ENCODE peak calls at places on chromosomes 5 and 9, in seven cellular contexts. B, G, I, Q, P, O and D are unnamed samples.

GRCh38 chr9:98607787-98608186 is 100.9 kb downstream of the GABBR2 start:
- DNase-seq in B (no peak), G (peak), I (no peak), Q (no peak), P (no peak), O (no peak), D (no peak)

GRCh38 chr5:39187873-39188731 is 31.3 kb downstream of the FYB1 start:
- DNase-seq in B (no peak), G (no peak), I (no peak), Q (no peak), P (no peak), O (no peak), D (no peak)

GRCh38 chr5:17436345-17436744 is 61.7 kb upstream of the TAF11L2 start:
- DNase-seq in B (no peak), G (peak), I (no peak), Q (no peak), P (no peak), O (no peak), D (no peak)

GRCh38 chr5:94243612-94244011 is 374.8 kb downstream of the KIAA0825 start:
- DNase-seq in B (no peak), G (peak), I (no peak), Q (no peak), P (peak), O (no peak), D (no peak)

GRCh38 chr5:73120222-73121108 is at the start of gene TMEM171:
- DNase-seq in B (no peak), G (peak), I (peak), Q (peak), P (no peak), O (peak), D (peak)

GRCh38 chr5:177421046-177421798 is 5.3 kb upstream of the GRK6 start:
- DNase-seq in B (no peak), G (no peak), I (no peak), Q (no peak), P (no peak), O (no peak), D (no peak)

GRCh38 chr9:110329676-110330235 is 7.9 kb downstream of the TXNDC8 start:
- DNase-seq in B (no peak), G (no peak), I (no peak), Q (no peak), P (no peak), O (no peak), D (no peak)

GRCh38 chr5:14004598-14005394 is 60.3 kb upstream of the DNAH5 start:
- DNase-seq in B (no peak), G (no peak), I (no peak), Q (no peak), P (no peak), O (no peak), D (no peak)

GRCh38 chr9:100602302-100602930 is 24.5 kb downstream of the CAVIN4 start:
- DNase-seq in B (peak), G (peak), I (peak), Q (peak), P (no peak), O (peak), D (no peak)

GRCh38 chr5:84343171-84343570 is 41.5 kb downstream of the EDIL3 start:
- DNase-seq in B (no peak), G (no peak), I (no peak), Q (no peak), P (no peak), O (no peak), D (no peak)

GRCh38 chr5:138032572-138033274 is at the start of gene FAM13B:
- DNase-seq in B (no peak), G (peak), I (peak), Q (peak), P (no peak), O (peak), D (peak)

GRCh38 chr9:135093111-135093510 is 5.6 kb downstream of the OLFM1 start:
- DNase-seq in B (no peak), G (no peak), I (no peak), Q (no peak), P (no peak), O (no peak), D (no peak)

GRCh38 chr9:1982074-1982473 is 33.1 kb upstream of the SMARCA2 start:
- DNase-seq in B (no peak), G (no peak), I (no peak), Q (no peak), P (no peak), O (no peak), D (no peak)

GRCh38 chr5:135127604-135128240 is 93.7 kb upstream of the PITX1 start:
- DNase-seq in B (no peak), G (peak), I (peak), Q (peak), P (peak), O (peak), D (no peak)

GRCh38 chr5:147051193-147051592 is 172.6 kb upstream of the PPP2R2B start:
- DNase-seq in B (no peak), G (peak), I (peak), Q (no peak), P (no peak), O (no peak), D (no peak)

GRCh38 chr5:102738037-102738436 is 17.1 kb upstream of the PAM start:
- DNase-seq in B (no peak), G (no peak), I (no peak), Q (no peak), P (no peak), O (no peak), D (no peak)

GRCh38 chr5:154189256-154189818 is 1.2 kb upstream of the GALNT10 start:
- DNase-seq in B (no peak), G (peak), I (no peak), Q (no peak), P (no peak), O (no peak), D (peak)

GRCh38 chr9:125260564-125260963 is 1.1 kb upstream of the GAPVD1 start:
- DNase-seq in B (no peak), G (no peak), I (no peak), Q (no peak), P (no peak), O (no peak), D (no peak)

GRCh38 chr5:180811012-180811622 is 8.5 kb upstream of the MGAT1 start:
- DNase-seq in B (no peak), G (no peak), I (no peak), Q (no peak), P (no peak), O (no peak), D (no peak)

GRCh38 chr5:40260351-40260750 is 419.4 kb upstream of the PTGER4 start:
- DNase-seq in B (no peak), G (no peak), I (no peak), Q (no peak), P (no peak), O (no peak), D (no peak)

GRCh38 chr5:11038772-11039171 is 277.7 kb upstream of the DAP start:
- DNase-seq in B (no peak), G (no peak), I (no peak), Q (no peak), P (no peak), O (no peak), D (no peak)

GRCh38 chr5:179111267-179112207 is 51.4 kb downstream of the ZNF354C start:
- DNase-seq in B (no peak), G (no peak), I (no peak), Q (no peak), P (no peak), O (no peak), D (no peak)

GRCh38 chr5:7397005-7397546 is 1.1 kb downstream of the ADCY2 start:
- DNase-seq in B (no peak), G (no peak), I (no peak), Q (no peak), P (no peak), O (peak), D (no peak)